ENCODE peak calls at places on chromosomes 6 and 20, in four cellular contexts. S is activated CD8-positive, alpha-beta memory T cell treated with anti-CD3 and anti-CD28 coated beads for 4 hours; O is KBM-7; K is nephron progenitor cell. W is an unnamed sample.

GRCh38 chr20:58880994-58881752 is 28.7 kb downstream of the GNAS start:
- DNase-seq in S (no peak), O (no peak), K (no peak), W (no peak)

GRCh38 chr6:46184114-46184513 is 13.3 kb upstream of the ENPP5 start:
- DNase-seq in S (no peak), O (no peak), K (no peak), W (no peak)

GRCh38 chr6:43355862-43356590 is 13.4 kb downstream of the ZNF318 start:
- DNase-seq in S (no peak), O (peak; percentile 32), K (no peak), W (peak; percentile 16)

GRCh38 chr6:17432356-17432755 is 39.0 kb downstream of the CAP2 start:
- DNase-seq in S (no peak), O (no peak), K (no peak), W (no peak)

GRCh38 chr6:55886185-55886836 is 10.9 kb upstream of the BMP5 start:
- DNase-seq in S (no peak), O (peak; percentile 11), K (no peak), W (no peak)

GRCh38 chr20:15937179-15937578 is 636.1 kb downstream of the KIF16B start:
- DNase-seq in S (no peak), O (no peak), K (no peak), W (no peak)

GRCh38 chr20:48787861-48788375 is 39.9 kb downstream of the PREX1 start:
- DNase-seq in S (no peak), O (peak; percentile 90), K (no peak), W (no peak)

GRCh38 chr6:39923394-39923793 is 10.9 kb downstream of the MOCS1 start:
- DNase-seq in S (no peak), O (no peak), K (no peak), W (peak; percentile 85)

GRCh38 chr6:43807228-43808061 is 37.4 kb downstream of the VEGFA start:
- DNase-seq in S (no peak), O (peak; percentile 64), K (no peak), W (peak; percentile 68)

GRCh38 chr6:119102901-119103300 is 24.4 kb upstream of the FAM184A start:
- DNase-seq in S (no peak), O (no peak), K (no peak), W (no peak)

W was measured in SK-N-SH.